ENCODE peak calls at places on chromosomes 16 and 17, in four cellular contexts. One of them, this sample, is unnamed.

GRCh38 chr16:66129196-66129595 is 237.3 kb upstream of the CDH5 start:
- DNase-seq in K562: no peak
- DNase-seq in HepG2: no peak
- DNase-seq in GM12878: no peak
- DNase-seq in this sample: no peak

GRCh38 chr16:69904495-69905170 is 46.5 kb upstream of the CLEC18A start:
- DNase-seq in K562: peak
- DNase-seq in GM12878: no peak
- DNase-seq in HepG2: no peak
- DNase-seq in this sample: no peak

GRCh38 chr17:72005332-72006163 is 115.3 kb upstream of the SOX9 start:
- DNase-seq in K562: no peak
- DNase-seq in GM12878: peak
- DNase-seq in HepG2: no peak
- DNase-seq in this sample: no peak

GRCh38 chr17:49545007-49545660 is 30.5 kb upstream of the NXPH3 start:
- DNase-seq in K562: no peak
- DNase-seq in HepG2: no peak
- DNase-seq in GM12878: no peak
- DNase-seq in this sample: no peak

GRCh38 chr17:83186751-83187421 is 107.5 kb downstream of the METRNL start:
- DNase-seq in K562: no peak
- DNase-seq in GM12878: no peak
- DNase-seq in HepG2: no peak
- DNase-seq in this sample: no peak

GRCh38 chr17:59572301-59572924 is 7.0 kb downstream of the DHX40 start:
- DNase-seq in GM12878: no peak
- DNase-seq in HepG2: no peak
- DNase-seq in K562: no peak
- DNase-seq in this sample: no peak

GRCh38 chr17:80110447-80110812 is 9.0 kb downstream of the GAA start:
- DNase-seq in HepG2: no peak
- DNase-seq in K562: no peak
- DNase-seq in GM12878: no peak
- DNase-seq in this sample: no peak

GRCh38 chr16:80720759-80721470 is 83.5 kb downstream of the CDYL2 start:
- DNase-seq in GM12878: no peak
- DNase-seq in K562: no peak
- DNase-seq in HepG2: no peak
- DNase-seq in this sample: no peak

GRCh38 chr17:7634384-7634783 is 4.4 kb downstream of the SHBG start:
- DNase-seq in GM12878: no peak
- DNase-seq in HepG2: no peak
- DNase-seq in K562: peak
- DNase-seq in this sample: peak

GRCh38 chr17:28467456-28468025 is 5.9 kb upstream of the SLC13A2 start:
- DNase-seq in K562: no peak
- DNase-seq in HepG2: no peak
- DNase-seq in GM12878: no peak
- DNase-seq in this sample: no peak

GRCh38 chr17:59327136-59327878 is 4.1 kb upstream of the YPEL2 start:
- DNase-seq in K562: no peak
- DNase-seq in GM12878: no peak
- DNase-seq in HepG2: no peak
- DNase-seq in this sample: no peak

GRCh38 chr16:25838724-25839186 is 147.0 kb downstream of the HS3ST4 start:
- DNase-seq in GM12878: peak
- DNase-seq in HepG2: peak
- DNase-seq in K562: peak
- DNase-seq in this sample: peak

GRCh38 chr16:56288019-56288418 is 96.7 kb downstream of the GNAO1 start:
- DNase-seq in K562: no peak
- DNase-seq in HepG2: no peak
- DNase-seq in GM12878: no peak
- DNase-seq in this sample: no peak

GRCh38 chr16:81335669-81336068 is 20.9 kb downstream of the GAN start:
- DNase-seq in GM12878: no peak
- DNase-seq in K562: no peak
- DNase-seq in HepG2: no peak
- DNase-seq in this sample: no peak

GRCh38 chr17:7192271-7192937 is 13.2 kb upstream of the ASGR1 start:
- DNase-seq in GM12878: no peak
- DNase-seq in HepG2: no peak
- DNase-seq in K562: no peak
- DNase-seq in this sample: no peak

DNA sequence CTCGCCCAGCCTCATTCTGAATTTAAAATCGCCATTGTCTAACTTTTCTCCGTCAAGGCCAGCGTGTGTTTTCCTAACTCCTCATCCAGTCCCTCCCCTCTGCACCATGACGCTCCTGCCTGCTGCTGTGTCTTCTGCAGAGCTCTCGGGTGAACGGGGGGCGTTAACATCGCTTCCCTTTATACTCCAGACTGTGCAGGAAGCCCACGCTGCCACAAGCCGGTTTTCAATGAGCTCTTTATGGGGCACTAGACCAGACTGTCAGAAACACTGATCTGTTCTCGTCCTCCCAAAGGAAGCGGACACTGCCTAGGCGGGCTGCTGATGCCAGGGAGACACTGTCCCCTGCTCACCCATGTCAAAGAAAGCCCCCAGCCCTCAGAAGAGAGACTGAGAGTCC is 13.3 kb downstream of the AANAT start:
- DNase-seq in K562: no peak
- DNase-seq in HepG2: no peak
- DNase-seq in GM12878: no peak
- DNase-seq in this sample: no peak
- TF ChIP-seq TARDBP in K562: no peak
- TF ChIP-seq TARDBP in HepG2: no peak
- TF ChIP-seq TARDBP in GM12878: no peak
- TF ChIP-seq TARDBP in this sample: no peak

GRCh38 chr17:76088041-76088867 is 9.3 kb downstream of the ZACN start:
- DNase-seq in GM12878: no peak
- DNase-seq in K562: no peak
- DNase-seq in HepG2: no peak
- DNase-seq in this sample: no peak
- TF ChIP-seq TARDBP in GM12878: no peak
- TF ChIP-seq TARDBP in K562: no peak
- TF ChIP-seq TARDBP in HepG2: no peak
- TF ChIP-seq TARDBP in this sample: no peak

GRCh38 chr17:31907342-31907975 is 6.0 kb upstream of the UTP6 start:
- DNase-seq in HepG2: no peak
- DNase-seq in K562: peak
- DNase-seq in GM12878: no peak
- DNase-seq in this sample: no peak
- TF ChIP-seq TARDBP in HepG2: no peak
- TF ChIP-seq TARDBP in K562: no peak
- TF ChIP-seq TARDBP in GM12878: no peak
- TF ChIP-seq TARDBP in this sample: no peak

DNA sequence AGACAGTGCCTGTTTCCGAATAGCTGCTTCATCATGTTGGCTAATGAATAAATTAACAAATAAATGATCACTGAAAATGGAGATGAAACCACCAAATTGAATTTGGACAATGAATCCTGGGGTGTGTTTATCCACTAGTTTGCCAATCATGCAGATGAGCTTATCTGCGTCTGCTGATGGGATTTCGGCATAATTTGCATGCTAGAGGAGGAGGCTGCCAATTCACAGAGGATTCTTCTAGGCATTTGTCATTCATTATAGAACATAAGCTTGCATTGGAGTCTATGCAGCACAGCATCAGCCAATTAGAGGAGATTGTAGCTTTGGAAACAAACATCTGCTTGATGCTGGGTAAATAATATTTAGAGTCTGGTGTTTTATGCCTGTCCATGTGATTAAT is 123.1 kb downstream of the NPIPB5 start:
- DNase-seq in GM12878: no peak
- DNase-seq in K562: no peak
- DNase-seq in HepG2: no peak
- DNase-seq in this sample: no peak
- TF ChIP-seq TARDBP in GM12878: no peak
- TF ChIP-seq TARDBP in K562: no peak
- TF ChIP-seq TARDBP in HepG2: no peak
- TF ChIP-seq TARDBP in this sample: no peak

DNA sequence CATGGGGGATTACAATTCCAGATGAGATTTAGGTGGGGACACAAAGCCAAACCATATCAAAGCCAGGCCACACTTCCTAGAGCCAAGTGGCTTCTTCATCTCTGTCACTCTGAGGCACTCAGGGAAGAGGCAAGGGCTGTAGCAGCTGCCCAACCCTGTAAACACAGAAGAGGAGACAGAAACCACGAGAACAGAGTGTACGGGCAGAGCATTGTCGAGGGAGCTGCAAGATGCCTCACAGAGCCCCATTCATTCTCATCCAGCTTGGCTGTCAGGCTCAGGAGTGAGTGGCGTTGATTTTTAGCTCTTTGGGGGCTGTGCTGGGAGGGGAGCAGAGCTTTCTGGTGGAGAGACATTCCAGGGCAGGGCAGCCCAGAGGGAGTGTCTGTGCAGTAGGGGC is 117.2 kb upstream of the SALL1 start:
- DNase-seq in GM12878: no peak
- DNase-seq in HepG2: no peak
- DNase-seq in K562: no peak
- DNase-seq in this sample: no peak
- TF ChIP-seq TARDBP in GM12878: no peak
- TF ChIP-seq TARDBP in HepG2: no peak
- TF ChIP-seq TARDBP in K562: no peak
- TF ChIP-seq TARDBP in this sample: no peak

GRCh38 chr17:75681289-75681688 is 14.2 kb downstream of the SAP30BP start:
- DNase-seq in HepG2: no peak
- DNase-seq in K562: no peak
- DNase-seq in GM12878: no peak
- DNase-seq in this sample: no peak
- TF ChIP-seq TARDBP in HepG2: no peak
- TF ChIP-seq TARDBP in K562: no peak
- TF ChIP-seq TARDBP in GM12878: no peak
- TF ChIP-seq TARDBP in this sample: no peak

GRCh38 chr17:65172511-65173136 is 35.5 kb downstream of the RGS9 start:
- DNase-seq in GM12878: no peak
- DNase-seq in K562: no peak
- DNase-seq in HepG2: no peak
- DNase-seq in this sample: no peak

GRCh38 chr17:65173951-65174683 is 36.9 kb downstream of the RGS9 start:
- DNase-seq in GM12878: no peak
- DNase-seq in HepG2: no peak
- DNase-seq in K562: peak
- DNase-seq in this sample: no peak

GRCh38 chr17:65174974-65175373 is 37.8 kb downstream of the RGS9 start:
- DNase-seq in HepG2: no peak
- DNase-seq in GM12878: no peak
- DNase-seq in K562: no peak
- DNase-seq in this sample: no peak

GRCh38 chr17:65171753-65172152 is 34.6 kb downstream of the RGS9 start:
- DNase-seq in GM12878: no peak
- DNase-seq in HepG2: no peak
- DNase-seq in K562: peak
- DNase-seq in this sample: no peak

GRCh38 chr17:65173284-65173793 is 36.2 kb downstream of the RGS9 start:
- DNase-seq in HepG2: no peak
- DNase-seq in GM12878: no peak
- DNase-seq in K562: peak
- DNase-seq in this sample: no peak
- TF ChIP-seq TARDBP in HepG2: no peak
- TF ChIP-seq TARDBP in GM12878: no peak
- TF ChIP-seq TARDBP in K562: no peak
- TF ChIP-seq TARDBP in this sample: no peak

DNA sequence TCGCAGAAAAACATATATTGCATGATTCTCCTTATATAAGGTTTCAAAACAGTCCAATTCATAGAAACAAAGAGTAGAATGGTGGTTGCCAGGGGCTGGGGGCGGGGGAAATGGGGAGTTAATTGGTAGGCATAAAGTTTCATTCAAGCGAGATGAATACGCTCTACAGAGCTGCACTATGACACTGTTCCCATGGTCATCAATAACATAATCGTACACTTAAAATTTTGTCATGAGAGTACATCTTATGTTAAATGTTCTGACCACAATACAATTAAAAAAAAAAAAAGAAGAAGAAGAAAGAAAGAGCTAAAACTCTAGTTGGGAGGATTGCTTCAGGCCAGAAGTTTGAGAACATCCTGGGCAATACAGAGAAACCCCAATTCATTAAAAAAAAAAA is 5.1 kb downstream of the PIP4K2B start:
- DNase-seq in HepG2: no peak
- DNase-seq in GM12878: no peak
- DNase-seq in K562: no peak
- DNase-seq in this sample: no peak
- TF ChIP-seq TARDBP in HepG2: no peak
- TF ChIP-seq TARDBP in GM12878: no peak
- TF ChIP-seq TARDBP in K562: no peak
- TF ChIP-seq TARDBP in this sample: no peak

DNA sequence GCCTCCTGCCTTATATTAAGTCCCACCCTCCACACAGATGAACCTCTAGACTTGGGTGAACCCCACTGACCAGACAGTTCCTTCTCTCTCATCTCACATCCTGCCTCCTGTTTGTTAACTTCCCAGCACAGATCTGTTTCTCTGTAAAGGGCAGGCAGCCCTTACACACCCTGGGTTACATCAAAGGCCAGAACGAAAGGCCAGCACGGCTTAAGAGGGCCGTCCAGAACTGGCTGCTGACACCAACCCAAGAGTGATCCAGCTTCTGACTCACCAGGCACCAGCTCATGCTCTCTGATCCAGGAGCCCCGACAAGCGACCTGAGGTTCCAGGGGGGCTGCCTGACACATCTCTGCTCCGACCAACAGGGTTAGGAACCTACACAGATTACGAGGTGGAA is 86.9 kb downstream of the MRM3 start:
- DNase-seq in HepG2: no peak
- DNase-seq in GM12878: no peak
- DNase-seq in K562: no peak
- DNase-seq in this sample: no peak
- TF ChIP-seq TARDBP in HepG2: no peak
- TF ChIP-seq TARDBP in GM12878: no peak
- TF ChIP-seq TARDBP in K562: no peak
- TF ChIP-seq TARDBP in this sample: no peak

This sample was measured in HEK293T.